ENCODE peak calls at places on chromosomes 11 and 22, in four cellular contexts. N is EH, T is AG04450, Z is psoas muscle. A is an unnamed sample.

GRCh38 chr11:106424111-106424510 is 346.6 kb downstream of the AASDHPPT start:
- DNase-seq in N (peak; percentile 79), T (peak; percentile 50), Z (no peak), A (no peak)

GRCh38 chr11:78840190-78840589 is 265.5 kb upstream of the NARS2 start:
- DNase-seq in N (peak; percentile 61), T (peak; percentile 78), Z (no peak), A (no peak)

GRCh38 chr11:68565768-68566167 is 105.2 kb downstream of the PPP6R3 start:
- DNase-seq in N (no peak), T (no peak), Z (no peak), A (no peak)

GRCh38 chr22:32144875-32145274 is 14.2 kb downstream of the C22orf42 start:
- DNase-seq in N (no peak), T (no peak), Z (no peak), A (no peak)

GRCh38 chr11:59206635-59207034 is 6.1 kb downstream of the MPEG1 start:
- DNase-seq in N (peak; percentile 49), T (no peak), Z (no peak), A (no peak)

GRCh38 chr11:19715373-19715772 is 2.7 kb downstream of the NAV2 start:
- DNase-seq in N (peak; percentile 95), T (peak; percentile 81), Z (no peak), A (peak; percentile 55)

GRCh38 chr22:40890881-40891280 is 29.0 kb upstream of the DNAJB7 start:
- DNase-seq in N (peak; percentile 33), T (no peak), Z (no peak), A (no peak)

GRCh38 chr11:1728281-1728680 is 22.1 kb downstream of the IFITM10 start:
- DNase-seq in N (no peak), T (no peak), Z (no peak), A (no peak)

GRCh38 chr11:120814531-120815259 is 209.2 kb upstream of the TBCEL start:
- DNase-seq in N (no peak), T (no peak), Z (no peak), A (no peak)

GRCh38 chr22:45164217-45165123 is 745 bp downstream of the NUP50 start:
- DNase-seq in N (peak; percentile 20), T (no peak), Z (peak; percentile 37), A (peak; percentile 55)

GRCh38 chr22:21996175-21996574 is 13.6 kb upstream of the TOP3B start:
- DNase-seq in N (no peak), T (no peak), Z (no peak), A (no peak)

GRCh38 chr11:96038046-96038445 is 114.1 kb upstream of the MTMR2 start:
- DNase-seq in N (no peak), T (no peak), Z (no peak), A (no peak)

GRCh38 chr11:115548878-115549528 is 44.8 kb upstream of the CADM1 start:
- DNase-seq in N (no peak), T (no peak), Z (no peak), A (peak; percentile 66)

GRCh38 chr11:88051386-88051785 is 123.9 kb downstream of the RAB38 start:
- DNase-seq in N (peak; percentile 13), T (peak; percentile 1), Z (no peak), A (no peak)

GRCh38 chr11:12086271-12087074 is 23.9 kb upstream of the MICAL2 start:
- DNase-seq in N (peak; percentile 99), T (peak; percentile 89), Z (peak; percentile 71), A (no peak)

GRCh38 chr11:126115253-126115540 is 52.5 kb upstream of the CDON start:
- DNase-seq in N (peak; percentile 25), T (no peak), Z (peak; percentile 57), A (no peak)

GRCh38 chr22:42970029-42970428 is 44.9 kb downstream of the PACSIN2 start:
- DNase-seq in N (no peak), T (no peak), Z (no peak), A (no peak)

GRCh38 chr11:22049276-22049675 is 143.6 kb upstream of the ANO5 start:
- DNase-seq in N (no peak), T (no peak), Z (no peak), A (no peak)

GRCh38 chr11:56889986-56890385 is 98.7 kb upstream of the OR5AK2 start:
- DNase-seq in N (no peak), T (no peak), Z (no peak), A (no peak)